ENCODE peak calls at places on chromosomes 6 and 20, in six cellular contexts. D is heart left ventricle; E is iPS-NIHi11; P is erythroblast; B is NCI-H82; A is activated CD8-positive, alpha-beta memory T cell treated with anti-CD3 and anti-CD28 coated beads for 1 hour. S is an unnamed sample.

GRCh38 chr20:24582373-24583168 is 113.1 kb downstream of the SYNDIG1 start:
- DNase-seq in D (no peak), E (no peak), P (no peak), B (no peak), A (no peak), S (no peak)

GRCh38 chr6:45586216-45587171 is 208.8 kb upstream of the SUPT3H start:
- DNase-seq in D (no peak), E (no peak), P (no peak), B (peak; percentile 76), A (peak; percentile 22), S (no peak)

GRCh38 chr6:35146453-35146852 is 5.3 kb upstream of the TCP11 start:
- DNase-seq in D (peak; percentile 49), E (peak; percentile 47), P (peak; percentile 53), B (peak; percentile 84), A (no peak), S (peak; percentile 64)

GRCh38 chr20:36613974-36614373 is 8.4 kb downstream of the RAB5IF start:
- DNase-seq in D (no peak), E (no peak), P (no peak), B (no peak), A (no peak), S (no peak)

GRCh38 chr6:1701668-1702353 is 92.1 kb downstream of the FOXC1 start:
- DNase-seq in D (peak; percentile 41), E (no peak), P (no peak), B (peak; percentile 13), A (no peak), S (no peak)

GRCh38 chr6:158207452-158207788 is 39.3 kb downstream of the GTF2H5 start:
- DNase-seq in D (no peak), E (no peak), P (no peak), B (no peak), A (no peak), S (no peak)

GRCh38 chr20:57717797-57718196 is 8.0 kb upstream of the PMEPA1 start:
- DNase-seq in D (no peak), E (no peak), P (no peak), B (no peak), A (no peak), S (no peak)

GRCh38 chr6:144477396-144477795 is 192.3 kb downstream of the UTRN start:
- DNase-seq in D (no peak), E (no peak), P (no peak), B (no peak), A (no peak), S (no peak)

GRCh38 chr6:29919506-29919905 is 22.8 kb upstream of the HLA-A start:
- DNase-seq in D (no peak), E (no peak), P (no peak), B (no peak), A (no peak), S (no peak)

GRCh38 chr20:53157443-53158408 is 185.6 kb downstream of the TSHZ2 start:
- DNase-seq in D (no peak), E (peak; percentile 61), P (peak; percentile 74), B (peak; percentile 81), A (peak; percentile 5), S (peak; percentile 52)

GRCh38 chr6:148235446-148235845 is 107.2 kb upstream of the SASH1 start:
- DNase-seq in D (no peak), E (no peak), P (no peak), B (no peak), A (no peak), S (no peak)

GRCh38 chr20:63740070-63740500 is 509 bp downstream of the SLC2A4RG start:
- DNase-seq in D (no peak), E (peak; percentile 76), P (peak; percentile 72), B (peak; percentile 55), A (peak; percentile 33), S (peak; percentile 78)

GRCh38 chr6:132227937-132228336 is 173.3 kb downstream of the MOXD1 start:
- DNase-seq in D (no peak), E (no peak), P (no peak), B (no peak), A (no peak), S (no peak)

GRCh38 chr6:30013296-30013922 is 47.7 kb upstream of the POLR1H start:
- DNase-seq in D (no peak), E (peak; percentile 66), P (peak; percentile 61), B (peak; percentile 54), A (peak; percentile 32), S (no peak)

GRCh38 chr20:62516345-62516744 is 40.5 kb upstream of the GATA5 start:
- DNase-seq in D (no peak), E (peak; percentile 77), P (no peak), B (peak; percentile 54), A (no peak), S (peak; percentile 64)

GRCh38 chr6:25640871-25641270 is 11.1 kb upstream of the SCGN start:
- DNase-seq in D (no peak), E (no peak), P (no peak), B (no peak), A (no peak), S (no peak)

GRCh38 chr20:13200767-13201500 is 20.1 kb upstream of the ISM1 start:
- DNase-seq in D (no peak), E (peak; percentile 32), P (no peak), B (peak; percentile 94), A (no peak), S (no peak)

GRCh38 chr6:45031601-45032000 is 296.5 kb upstream of the RUNX2 start:
- DNase-seq in D (no peak), E (no peak), P (no peak), B (no peak), A (no peak), S (no peak)

GRCh38 chr20:38748863-38749153 is 548 bp downstream of the ACTR5 start:
- DNase-seq in D (no peak), E (peak; percentile 79), P (peak; percentile 72), B (no peak), A (peak; percentile 35), S (no peak)

GRCh38 chr6:169869301-169869700 is 117.9 kb downstream of the ERMARD start:
- DNase-seq in D (no peak), E (no peak), P (no peak), B (no peak), A (no peak), S (no peak)

GRCh38 chr6:157984686-157985225 is 3.1 kb downstream of the SYNJ2 start:
- DNase-seq in D (no peak), E (no peak), P (no peak), B (no peak), A (no peak), S (no peak)

GRCh38 chr6:42766163-42766670 is 15.6 kb upstream of the BICRAL start:
- DNase-seq in D (no peak), E (no peak), P (no peak), B (no peak), A (no peak), S (no peak)

GRCh38 chr6:158011980-158012566 is 30.4 kb downstream of the SYNJ2 start:
- DNase-seq in D (no peak), E (no peak), P (no peak), B (no peak), A (no peak), S (no peak)

GRCh38 chr6:120274547-120274946 is 925.0 kb upstream of the MAN1A1 start:
- DNase-seq in D (no peak), E (no peak), P (no peak), B (peak; percentile 46), A (no peak), S (no peak)

GRCh38 chr6:20454201-20454824 is 52.6 kb downstream of the E2F3 start:
- DNase-seq in D (no peak), E (no peak), P (peak; percentile 39), B (no peak), A (no peak), S (no peak)

GRCh38 chr6:97440590-97441176 is 157.7 kb upstream of the MMS22L start:
- DNase-seq in D (no peak), E (peak; percentile 38), P (peak; percentile 2), B (peak; percentile 86), A (no peak), S (no peak)

GRCh38 chr20:61628480-61628879 is 376.4 kb downstream of the CDH4 start:
- DNase-seq in D (no peak), E (no peak), P (no peak), B (no peak), A (no peak), S (no peak)

GRCh38 chr6:35686873-35687557 is 1.7 kb downstream of the FKBP5 start:
- DNase-seq in D (no peak), E (no peak), P (peak; percentile 43), B (no peak), A (no peak), S (no peak)

GRCh38 chr6:163457637-163458561 is 43.4 kb downstream of the QKI start:
- DNase-seq in D (peak; percentile 53), E (peak; percentile 21), P (no peak), B (no peak), A (no peak), S (no peak)

GRCh38 chr20:25135031-25135430 is 53.1 kb upstream of the VSX1 start:
- DNase-seq in D (no peak), E (no peak), P (no peak), B (no peak), A (no peak), S (no peak)

GRCh38 chr20:31260326-31260932 is 3.0 kb downstream of the DEFB115 start:
- DNase-seq in D (no peak), E (peak; percentile 15), P (peak; percentile 17), B (peak; percentile 64), A (no peak), S (no peak)

GRCh38 chr6:51559059-51559458 is 528.4 kb downstream of the PKHD1 start:
- DNase-seq in D (no peak), E (peak; percentile 14), P (no peak), B (no peak), A (no peak), S (no peak)

GRCh38 chr20:11111191-11111590 is 437.4 kb upstream of the JAG1 start:
- DNase-seq in D (no peak), E (no peak), P (no peak), B (no peak), A (no peak), S (no peak)

GRCh38 chr20:12936020-12936419 is 72.8 kb upstream of the SPTLC3 start:
- DNase-seq in D (no peak), E (peak; percentile 23), P (no peak), B (peak; percentile 60), A (no peak), S (no peak)

GRCh38 chr6:119865466-119866350 is 516.1 kb upstream of the MAN1A1 start:
- DNase-seq in D (no peak), E (no peak), P (no peak), B (no peak), A (no peak), S (no peak)

GRCh38 chr20:57450419-57450818 is 59.2 kb downstream of the RBM38 start:
- DNase-seq in D (peak; percentile 70), E (no peak), P (peak; percentile 59), B (no peak), A (no peak), S (peak; percentile 60)

GRCh38 chr20:17995967-17996819 is 27.4 kb downstream of the MGME1 start:
- DNase-seq in D (no peak), E (peak; percentile 62), P (peak; percentile 78), B (peak; percentile 80), A (peak; percentile 6), S (no peak)

S was measured in left ventricle myocardium superior.